ENCODE peak calls at places on chromosomes 12 and 14, in four cellular contexts. One of them, this sample, is unnamed.

GRCh38 chr12:69000540-69001243 is 67.7 kb upstream of the CPM start:
- DNase-seq in fibroblast of pulmonary artery: peak
- DNase-seq in NCI-H1105 treated with DMSO at 0.1 percent for 48 hours: no peak
- DNase-seq in activated T-cell treated with anti-CD3 and anti-CD28 coated beads for 1 hour: no peak
- DNase-seq in this sample: no peak

GRCh38 chr12:102197789-102198188 is at the start of gene PMCH:
- DNase-seq in activated T-cell treated with anti-CD3 and anti-CD28 coated beads for 1 hour: no peak
- DNase-seq in fibroblast of pulmonary artery: peak
- DNase-seq in NCI-H1105 treated with DMSO at 0.1 percent for 48 hours: no peak
- DNase-seq in this sample: no peak

GRCh38 chr14:59356783-59357182 is 108.4 kb downstream of the GPR135 start:
- DNase-seq in NCI-H1105 treated with DMSO at 0.1 percent for 48 hours: no peak
- DNase-seq in fibroblast of pulmonary artery: no peak
- DNase-seq in activated T-cell treated with anti-CD3 and anti-CD28 coated beads for 1 hour: no peak
- DNase-seq in this sample: no peak

GRCh38 chr14:105980224-105980623 is 453.8 kb downstream of the TMEM121 start:
- DNase-seq in activated T-cell treated with anti-CD3 and anti-CD28 coated beads for 1 hour: no peak
- DNase-seq in NCI-H1105 treated with DMSO at 0.1 percent for 48 hours: no peak
- DNase-seq in fibroblast of pulmonary artery: no peak
- DNase-seq in this sample: no peak

GRCh38 chr12:109606261-109607028 is 32.9 kb downstream of the MVK start:
- DNase-seq in activated T-cell treated with anti-CD3 and anti-CD28 coated beads for 1 hour: no peak
- DNase-seq in fibroblast of pulmonary artery: no peak
- DNase-seq in NCI-H1105 treated with DMSO at 0.1 percent for 48 hours: no peak
- DNase-seq in this sample: peak

GRCh38 chr14:24817638-24818053 is 183.7 kb upstream of the GZMB start:
- DNase-seq in NCI-H1105 treated with DMSO at 0.1 percent for 48 hours: no peak
- DNase-seq in activated T-cell treated with anti-CD3 and anti-CD28 coated beads for 1 hour: no peak
- DNase-seq in fibroblast of pulmonary artery: peak
- DNase-seq in this sample: no peak

GRCh38 chr12:115771065-115771464 is 506.4 kb downstream of the MED13L start:
- DNase-seq in activated T-cell treated with anti-CD3 and anti-CD28 coated beads for 1 hour: no peak
- DNase-seq in NCI-H1105 treated with DMSO at 0.1 percent for 48 hours: no peak
- DNase-seq in fibroblast of pulmonary artery: peak
- DNase-seq in this sample: no peak

GRCh38 chr12:75020068-75020557 is 189.5 kb downstream of the KCNC2 start:
- DNase-seq in activated T-cell treated with anti-CD3 and anti-CD28 coated beads for 1 hour: no peak
- DNase-seq in NCI-H1105 treated with DMSO at 0.1 percent for 48 hours: no peak
- DNase-seq in fibroblast of pulmonary artery: no peak
- DNase-seq in this sample: no peak

GRCh38 chr12:64706366-64706765 is 52.8 kb downstream of the GNS start:
- DNase-seq in fibroblast of pulmonary artery: no peak
- DNase-seq in activated T-cell treated with anti-CD3 and anti-CD28 coated beads for 1 hour: no peak
- DNase-seq in NCI-H1105 treated with DMSO at 0.1 percent for 48 hours: no peak
- DNase-seq in this sample: no peak

GRCh38 chr12:89154743-89155530 is 197.4 kb downstream of the DUSP6 start:
- DNase-seq in activated T-cell treated with anti-CD3 and anti-CD28 coated beads for 1 hour: no peak
- DNase-seq in NCI-H1105 treated with DMSO at 0.1 percent for 48 hours: no peak
- DNase-seq in fibroblast of pulmonary artery: peak
- DNase-seq in this sample: no peak

GRCh38 chr14:68292467-68293334 is 473.1 kb downstream of the RAD51B start:
- DNase-seq in activated T-cell treated with anti-CD3 and anti-CD28 coated beads for 1 hour: no peak
- DNase-seq in NCI-H1105 treated with DMSO at 0.1 percent for 48 hours: no peak
- DNase-seq in fibroblast of pulmonary artery: peak
- DNase-seq in this sample: no peak

GRCh38 chr12:106345739-106346138 is 11.8 kb upstream of the POLR3B start:
- DNase-seq in NCI-H1105 treated with DMSO at 0.1 percent for 48 hours: peak
- DNase-seq in activated T-cell treated with anti-CD3 and anti-CD28 coated beads for 1 hour: no peak
- DNase-seq in fibroblast of pulmonary artery: peak
- DNase-seq in this sample: no peak

GRCh38 chr12:127179199-127179598 is 1087.8 kb upstream of the TMEM132C start:
- DNase-seq in fibroblast of pulmonary artery: no peak
- DNase-seq in activated T-cell treated with anti-CD3 and anti-CD28 coated beads for 1 hour: no peak
- DNase-seq in NCI-H1105 treated with DMSO at 0.1 percent for 48 hours: no peak
- DNase-seq in this sample: no peak

GRCh38 chr12:79978692-79979091 is 43.8 kb upstream of the PPP1R12A start:
- DNase-seq in NCI-H1105 treated with DMSO at 0.1 percent for 48 hours: no peak
- DNase-seq in fibroblast of pulmonary artery: no peak
- DNase-seq in activated T-cell treated with anti-CD3 and anti-CD28 coated beads for 1 hour: no peak
- DNase-seq in this sample: no peak

GRCh38 chr12:63294327-63294632 is 143.3 kb upstream of the AVPR1A start:
- DNase-seq in fibroblast of pulmonary artery: peak
- DNase-seq in NCI-H1105 treated with DMSO at 0.1 percent for 48 hours: no peak
- DNase-seq in activated T-cell treated with anti-CD3 and anti-CD28 coated beads for 1 hour: no peak
- DNase-seq in this sample: no peak

GRCh38 chr12:12486661-12487240 is 75.9 kb downstream of the DUSP16 start:
- DNase-seq in fibroblast of pulmonary artery: no peak
- DNase-seq in activated T-cell treated with anti-CD3 and anti-CD28 coated beads for 1 hour: no peak
- DNase-seq in NCI-H1105 treated with DMSO at 0.1 percent for 48 hours: no peak
- DNase-seq in this sample: no peak

GRCh38 chr14:102873131-102873530 is 49.3 kb upstream of the AMN start:
- DNase-seq in fibroblast of pulmonary artery: no peak
- DNase-seq in NCI-H1105 treated with DMSO at 0.1 percent for 48 hours: no peak
- DNase-seq in activated T-cell treated with anti-CD3 and anti-CD28 coated beads for 1 hour: no peak
- DNase-seq in this sample: no peak

GRCh38 chr12:12717586-12718381 is 616 bp downstream of the CDKN1B start:
- DNase-seq in NCI-H1105 treated with DMSO at 0.1 percent for 48 hours: peak
- DNase-seq in activated T-cell treated with anti-CD3 and anti-CD28 coated beads for 1 hour: no peak
- DNase-seq in fibroblast of pulmonary artery: no peak
- DNase-seq in this sample: peak

GRCh38 chr14:41285193-41285748 is 321.4 kb upstream of the LRFN5 start:
- DNase-seq in NCI-H1105 treated with DMSO at 0.1 percent for 48 hours: peak
- DNase-seq in activated T-cell treated with anti-CD3 and anti-CD28 coated beads for 1 hour: no peak
- DNase-seq in fibroblast of pulmonary artery: peak
- DNase-seq in this sample: peak

GRCh38 chr12:89343127-89343526 is 9.2 kb downstream of the DUSP6 start:
- DNase-seq in activated T-cell treated with anti-CD3 and anti-CD28 coated beads for 1 hour: no peak
- DNase-seq in NCI-H1105 treated with DMSO at 0.1 percent for 48 hours: no peak
- DNase-seq in fibroblast of pulmonary artery: peak
- DNase-seq in this sample: no peak

GRCh38 chr12:7081037-7081436 is 11.2 kb downstream of the C1R start:
- DNase-seq in activated T-cell treated with anti-CD3 and anti-CD28 coated beads for 1 hour: no peak
- DNase-seq in fibroblast of pulmonary artery: no peak
- DNase-seq in NCI-H1105 treated with DMSO at 0.1 percent for 48 hours: no peak
- DNase-seq in this sample: no peak

GRCh38 chr12:24788886-24789285 is 160.0 kb downstream of the BCAT1 start:
- DNase-seq in fibroblast of pulmonary artery: no peak
- DNase-seq in activated T-cell treated with anti-CD3 and anti-CD28 coated beads for 1 hour: no peak
- DNase-seq in NCI-H1105 treated with DMSO at 0.1 percent for 48 hours: no peak
- DNase-seq in this sample: no peak

GRCh38 chr14:33742166-33742565 is 208.7 kb downstream of the EGLN3 start:
- DNase-seq in activated T-cell treated with anti-CD3 and anti-CD28 coated beads for 1 hour: no peak
- DNase-seq in NCI-H1105 treated with DMSO at 0.1 percent for 48 hours: no peak
- DNase-seq in fibroblast of pulmonary artery: no peak
- DNase-seq in this sample: no peak

GRCh38 chr12:56165369-56165768 is 7.2 kb downstream of the MYL6 start:
- DNase-seq in NCI-H1105 treated with DMSO at 0.1 percent for 48 hours: no peak
- DNase-seq in activated T-cell treated with anti-CD3 and anti-CD28 coated beads for 1 hour: no peak
- DNase-seq in fibroblast of pulmonary artery: no peak
- DNase-seq in this sample: no peak

GRCh38 chr12:93766802-93767523 is 89.8 kb downstream of the CRADD start:
- DNase-seq in fibroblast of pulmonary artery: peak
- DNase-seq in NCI-H1105 treated with DMSO at 0.1 percent for 48 hours: no peak
- DNase-seq in activated T-cell treated with anti-CD3 and anti-CD28 coated beads for 1 hour: no peak
- DNase-seq in this sample: no peak

GRCh38 chr12:25957898-25958253 is 606 bp upstream of the RASSF8 start:
- DNase-seq in NCI-H1105 treated with DMSO at 0.1 percent for 48 hours: peak
- DNase-seq in fibroblast of pulmonary artery: peak
- DNase-seq in activated T-cell treated with anti-CD3 and anti-CD28 coated beads for 1 hour: no peak
- DNase-seq in this sample: no peak

GRCh38 chr12:39975374-39975918 is 130.4 kb downstream of the SLC2A13 start:
- DNase-seq in fibroblast of pulmonary artery: no peak
- DNase-seq in NCI-H1105 treated with DMSO at 0.1 percent for 48 hours: no peak
- DNase-seq in activated T-cell treated with anti-CD3 and anti-CD28 coated beads for 1 hour: no peak
- DNase-seq in this sample: no peak

GRCh38 chr14:89534896-89535615 is 118.0 kb upstream of the FOXN3 start:
- DNase-seq in activated T-cell treated with anti-CD3 and anti-CD28 coated beads for 1 hour: no peak
- DNase-seq in NCI-H1105 treated with DMSO at 0.1 percent for 48 hours: no peak
- DNase-seq in fibroblast of pulmonary artery: peak
- DNase-seq in this sample: no peak

GRCh38 chr14:23113346-23114119 is 5.5 kb downstream of the CEBPE start:
- DNase-seq in fibroblast of pulmonary artery: peak
- DNase-seq in NCI-H1105 treated with DMSO at 0.1 percent for 48 hours: no peak
- DNase-seq in activated T-cell treated with anti-CD3 and anti-CD28 coated beads for 1 hour: no peak
- DNase-seq in this sample: no peak

This sample was measured in progenitor cell of endocrine pancreas.